ENCODE peak calls at places on chromosomes 4 and X, in seven cellular contexts. One of them, this sample, is unnamed.

GRCh38 chr4:159444668-159445067 is 341.8 kb downstream of the RAPGEF2 start:
- DNase-seq in fibroblast of lung: peak; percentile 46
- DNase-seq in transverse colon: no peak
- DNase-seq in mucosa of descending colon: no peak
- DNase-seq in HepG2: no peak
- DNase-seq in thoracic aorta: no peak
- DNase-seq in endothelial cell: no peak
- DNase-seq in this sample: no peak

GRCh38 chrX:150163956-150164726 is 199.0 kb upstream of the MAMLD1 start:
- DNase-seq in fibroblast of lung: no peak
- DNase-seq in transverse colon: no peak
- DNase-seq in mucosa of descending colon: no peak
- DNase-seq in HepG2: no peak
- DNase-seq in thoracic aorta: no peak
- DNase-seq in endothelial cell: no peak
- DNase-seq in this sample: no peak

GRCh38 chrX:130878350-130879341 is 24.4 kb downstream of the ENOX2 start:
- DNase-seq in fibroblast of lung: peak; percentile 92
- DNase-seq in transverse colon: peak; percentile 9
- DNase-seq in mucosa of descending colon: no peak
- DNase-seq in HepG2: no peak
- DNase-seq in thoracic aorta: no peak
- DNase-seq in endothelial cell: no peak
- DNase-seq in this sample: peak; percentile 74

GRCh38 chr4:152488246-152488645 is 47.6 kb downstream of the FBXW7 start:
- DNase-seq in fibroblast of lung: no peak
- DNase-seq in transverse colon: no peak
- DNase-seq in mucosa of descending colon: no peak
- DNase-seq in HepG2: no peak
- DNase-seq in thoracic aorta: no peak
- DNase-seq in endothelial cell: no peak
- DNase-seq in this sample: no peak

GRCh38 chrX:16786791-16787735 is 797 bp downstream of the TXLNG start:
- DNase-seq in fibroblast of lung: no peak
- DNase-seq in transverse colon: peak; percentile 38
- DNase-seq in mucosa of descending colon: no peak
- DNase-seq in HepG2: no peak
- DNase-seq in thoracic aorta: no peak
- DNase-seq in endothelial cell: peak; percentile 3
- DNase-seq in this sample: no peak

GRCh38 chrX:40097492-40098263 is at the start of gene BCOR:
- DNase-seq in fibroblast of lung: peak; percentile 60
- DNase-seq in transverse colon: peak; percentile 84
- DNase-seq in mucosa of descending colon: peak; percentile 80
- DNase-seq in HepG2: no peak
- DNase-seq in thoracic aorta: no peak
- DNase-seq in endothelial cell: peak; percentile 46
- DNase-seq in this sample: no peak

GRCh38 chrX:110665636-110666035 is 130.0 kb downstream of the CHRDL1 start:
- DNase-seq in fibroblast of lung: peak; percentile 12
- DNase-seq in transverse colon: peak; percentile 10
- DNase-seq in mucosa of descending colon: peak; percentile 10
- DNase-seq in HepG2: peak; percentile 7
- DNase-seq in thoracic aorta: no peak
- DNase-seq in endothelial cell: peak; percentile 49
- DNase-seq in this sample: peak; percentile 3

GRCh38 chr4:96599752-96600151 is 759.9 kb downstream of the PDHA2 start:
- DNase-seq in fibroblast of lung: no peak
- DNase-seq in transverse colon: no peak
- DNase-seq in mucosa of descending colon: no peak
- DNase-seq in HepG2: no peak
- DNase-seq in thoracic aorta: no peak
- DNase-seq in endothelial cell: no peak
- DNase-seq in this sample: no peak

GRCh38 chr4:138576684-138577083 is 334.5 kb upstream of the SLC7A11 start:
- DNase-seq in fibroblast of lung: peak; percentile 47
- DNase-seq in transverse colon: no peak
- DNase-seq in mucosa of descending colon: peak; percentile 3
- DNase-seq in HepG2: peak; percentile 39
- DNase-seq in thoracic aorta: no peak
- DNase-seq in endothelial cell: peak; percentile 10
- DNase-seq in this sample: peak; percentile 16

GRCh38 chrX:39613997-39614679 is 483.6 kb downstream of the BCOR start:
- DNase-seq in fibroblast of lung: no peak
- DNase-seq in transverse colon: peak; percentile 19
- DNase-seq in mucosa of descending colon: no peak
- DNase-seq in HepG2: no peak
- DNase-seq in thoracic aorta: no peak
- DNase-seq in endothelial cell: no peak
- DNase-seq in this sample: no peak

GRCh38 chr4:3347871-3348270 is 55.0 kb downstream of the RGS12 start:
- DNase-seq in fibroblast of lung: no peak
- DNase-seq in transverse colon: no peak
- DNase-seq in mucosa of descending colon: no peak
- DNase-seq in HepG2: no peak
- DNase-seq in thoracic aorta: no peak
- DNase-seq in endothelial cell: no peak
- DNase-seq in this sample: no peak

GRCh38 chr4:3344596-3344995 is 51.8 kb downstream of the RGS12 start:
- DNase-seq in fibroblast of lung: no peak
- DNase-seq in transverse colon: no peak
- DNase-seq in mucosa of descending colon: no peak
- DNase-seq in HepG2: no peak
- DNase-seq in thoracic aorta: no peak
- DNase-seq in endothelial cell: no peak
- DNase-seq in this sample: no peak

GRCh38 chr4:3344104-3344503 is 51.3 kb downstream of the RGS12 start:
- DNase-seq in fibroblast of lung: no peak
- DNase-seq in transverse colon: no peak
- DNase-seq in mucosa of descending colon: no peak
- DNase-seq in HepG2: no peak
- DNase-seq in thoracic aorta: no peak
- DNase-seq in endothelial cell: no peak
- DNase-seq in this sample: no peak

GRCh38 chr4:3345384-3345783 is 52.6 kb downstream of the RGS12 start:
- DNase-seq in fibroblast of lung: no peak
- DNase-seq in transverse colon: no peak
- DNase-seq in mucosa of descending colon: no peak
- DNase-seq in HepG2: no peak
- DNase-seq in thoracic aorta: no peak
- DNase-seq in endothelial cell: no peak
- DNase-seq in this sample: no peak

GRCh38 chr4:3346146-3346545 is 53.3 kb downstream of the RGS12 start:
- DNase-seq in fibroblast of lung: peak; percentile 56
- DNase-seq in transverse colon: peak; percentile 34
- DNase-seq in mucosa of descending colon: peak; percentile 78
- DNase-seq in HepG2: peak; percentile 81
- DNase-seq in thoracic aorta: no peak
- DNase-seq in endothelial cell: peak; percentile 52
- DNase-seq in this sample: peak; percentile 49
- TF ChIP-seq CTCF in fibroblast of lung: peak; percentile 89
- TF ChIP-seq CTCF in transverse colon: peak; percentile 85
- TF ChIP-seq CTCF in mucosa of descending colon: peak; percentile 64
- TF ChIP-seq CTCF in HepG2: peak; percentile 83
- TF ChIP-seq CTCF in thoracic aorta: peak; percentile 92
- TF ChIP-seq CTCF in endothelial cell: peak; percentile 81
- TF ChIP-seq CTCF in this sample: peak; percentile 89

GRCh38 chrX:118189628-118190027 is 73.0 kb upstream of the KLHL13 start:
- DNase-seq in fibroblast of lung: no peak
- DNase-seq in transverse colon: no peak
- DNase-seq in mucosa of descending colon: no peak
- DNase-seq in HepG2: no peak
- DNase-seq in thoracic aorta: no peak
- DNase-seq in endothelial cell: no peak
- DNase-seq in this sample: no peak
- TF ChIP-seq CTCF in fibroblast of lung: no peak
- TF ChIP-seq CTCF in transverse colon: no peak
- TF ChIP-seq CTCF in mucosa of descending colon: no peak
- TF ChIP-seq CTCF in HepG2: no peak
- TF ChIP-seq CTCF in thoracic aorta: no peak
- TF ChIP-seq CTCF in endothelial cell: no peak
- TF ChIP-seq CTCF in this sample: no peak

DNA sequence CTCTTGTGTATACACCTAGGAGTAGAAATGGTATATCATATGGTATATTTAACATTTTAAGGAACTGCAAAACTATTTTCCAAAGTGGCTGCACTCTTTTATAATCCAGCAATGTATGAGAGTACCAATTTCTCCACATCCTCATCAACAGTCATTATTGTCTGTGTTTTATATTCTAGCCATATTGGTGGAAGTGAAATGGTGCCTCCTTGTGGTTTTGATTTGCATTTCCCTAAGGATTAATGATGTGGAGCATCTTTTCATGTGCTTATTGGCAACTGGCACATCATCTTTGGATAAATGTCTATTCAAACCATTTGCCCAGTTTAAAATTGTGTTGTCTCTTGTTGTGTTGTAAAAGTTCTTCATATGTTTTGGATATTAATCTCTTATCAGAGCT is 9.6 kb downstream of the BMP15 start:
- DNase-seq in fibroblast of lung: peak; percentile 6
- DNase-seq in transverse colon: no peak
- DNase-seq in mucosa of descending colon: peak; percentile 30
- DNase-seq in HepG2: peak; percentile 1
- DNase-seq in thoracic aorta: no peak
- DNase-seq in endothelial cell: peak; percentile 8
- DNase-seq in this sample: no peak
- TF ChIP-seq CTCF in fibroblast of lung: peak; percentile 38
- TF ChIP-seq CTCF in transverse colon: peak; percentile 23
- TF ChIP-seq CTCF in mucosa of descending colon: no peak
- TF ChIP-seq CTCF in HepG2: peak; percentile 28
- TF ChIP-seq CTCF in thoracic aorta: no peak
- TF ChIP-seq CTCF in endothelial cell: no peak
- TF ChIP-seq CTCF in this sample: peak; percentile 25

GRCh38 chr4:61614256-61614655 is 414.1 kb downstream of the ADGRL3 start:
- DNase-seq in fibroblast of lung: peak; percentile 46
- DNase-seq in transverse colon: no peak
- DNase-seq in mucosa of descending colon: no peak
- DNase-seq in HepG2: no peak
- DNase-seq in thoracic aorta: no peak
- DNase-seq in endothelial cell: no peak
- DNase-seq in this sample: no peak

GRCh38 chr4:61619528-61619927 is 419.4 kb downstream of the ADGRL3 start:
- DNase-seq in fibroblast of lung: no peak
- DNase-seq in transverse colon: no peak
- DNase-seq in mucosa of descending colon: no peak
- DNase-seq in HepG2: no peak
- DNase-seq in thoracic aorta: no peak
- DNase-seq in endothelial cell: no peak
- DNase-seq in this sample: no peak
- TF ChIP-seq CTCF in fibroblast of lung: peak; percentile 22
- TF ChIP-seq CTCF in transverse colon: no peak
- TF ChIP-seq CTCF in mucosa of descending colon: no peak
- TF ChIP-seq CTCF in HepG2: no peak
- TF ChIP-seq CTCF in thoracic aorta: peak; percentile 44
- TF ChIP-seq CTCF in endothelial cell: peak; percentile 10
- TF ChIP-seq CTCF in this sample: no peak

GRCh38 chr4:3514806-3515421 is 17.3 kb downstream of the LRPAP1 start:
- DNase-seq in fibroblast of lung: no peak
- DNase-seq in transverse colon: no peak
- DNase-seq in mucosa of descending colon: no peak
- DNase-seq in HepG2: no peak
- DNase-seq in thoracic aorta: no peak
- DNase-seq in endothelial cell: no peak
- DNase-seq in this sample: no peak
- TF ChIP-seq CTCF in fibroblast of lung: peak; percentile 19
- TF ChIP-seq CTCF in transverse colon: no peak
- TF ChIP-seq CTCF in mucosa of descending colon: no peak
- TF ChIP-seq CTCF in HepG2: peak; percentile 56
- TF ChIP-seq CTCF in thoracic aorta: no peak
- TF ChIP-seq CTCF in endothelial cell: no peak
- TF ChIP-seq CTCF in this sample: no peak

DNA sequence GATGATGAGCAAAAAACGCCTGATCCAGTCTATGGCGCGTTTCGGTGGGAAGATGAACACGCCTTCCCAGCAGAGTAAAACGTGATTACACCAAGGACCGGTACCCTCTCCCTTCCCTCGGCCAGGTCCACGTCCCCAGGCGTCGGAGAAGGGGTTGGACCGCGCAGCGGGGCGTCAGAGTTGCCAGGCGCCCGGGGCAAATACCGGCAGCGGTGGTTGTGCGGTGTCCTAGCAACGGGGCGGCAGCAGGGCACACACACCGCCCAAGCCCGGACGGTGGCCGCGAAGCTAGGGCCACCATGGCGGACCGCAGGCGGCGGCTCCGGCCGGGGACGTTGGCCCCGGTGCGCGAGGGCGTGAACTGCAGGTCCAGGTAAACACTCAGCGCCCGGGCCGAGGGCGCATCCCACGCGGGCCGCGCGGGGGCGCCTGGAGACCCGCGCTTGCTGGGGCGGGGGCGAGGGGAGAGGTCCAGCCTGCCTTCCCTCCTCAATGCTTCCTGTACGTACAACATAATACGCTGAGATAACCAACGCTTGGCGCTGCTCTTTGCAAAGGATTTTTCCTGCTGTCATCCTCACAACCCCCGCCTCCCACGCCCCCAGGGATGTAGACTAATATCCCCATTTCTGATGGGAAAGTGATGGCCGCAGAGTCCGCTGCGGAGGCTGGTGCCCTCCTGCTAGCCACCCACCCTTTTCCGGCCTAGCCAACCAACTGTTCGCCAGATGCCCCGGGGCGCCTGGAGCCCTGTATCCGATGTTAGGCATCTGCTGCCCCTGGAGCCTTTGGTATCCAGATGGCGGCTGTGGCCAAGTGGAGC is at the start of gene FAM47E:
- DNase-seq in fibroblast of lung: peak; percentile 36
- DNase-seq in transverse colon: peak; percentile 86
- DNase-seq in mucosa of descending colon: peak; percentile 82
- DNase-seq in HepG2: peak; percentile 57
- DNase-seq in thoracic aorta: peak; percentile 34
- DNase-seq in endothelial cell: peak; percentile 87
- DNase-seq in this sample: no peak
- TF ChIP-seq CTCF in fibroblast of lung: peak; percentile 37
- TF ChIP-seq CTCF in transverse colon: peak; percentile 43
- TF ChIP-seq CTCF in mucosa of descending colon: no peak
- TF ChIP-seq CTCF in HepG2: peak; percentile 85
- TF ChIP-seq CTCF in thoracic aorta: peak; percentile 36
- TF ChIP-seq CTCF in endothelial cell: no peak
- TF ChIP-seq CTCF in this sample: peak; percentile 17

GRCh38 chrX:86805241-86805640 is 657.0 kb downstream of the DACH2 start:
- DNase-seq in fibroblast of lung: no peak
- DNase-seq in transverse colon: no peak
- DNase-seq in mucosa of descending colon: no peak
- DNase-seq in HepG2: no peak
- DNase-seq in thoracic aorta: no peak
- DNase-seq in endothelial cell: no peak
- DNase-seq in this sample: no peak

DNA sequence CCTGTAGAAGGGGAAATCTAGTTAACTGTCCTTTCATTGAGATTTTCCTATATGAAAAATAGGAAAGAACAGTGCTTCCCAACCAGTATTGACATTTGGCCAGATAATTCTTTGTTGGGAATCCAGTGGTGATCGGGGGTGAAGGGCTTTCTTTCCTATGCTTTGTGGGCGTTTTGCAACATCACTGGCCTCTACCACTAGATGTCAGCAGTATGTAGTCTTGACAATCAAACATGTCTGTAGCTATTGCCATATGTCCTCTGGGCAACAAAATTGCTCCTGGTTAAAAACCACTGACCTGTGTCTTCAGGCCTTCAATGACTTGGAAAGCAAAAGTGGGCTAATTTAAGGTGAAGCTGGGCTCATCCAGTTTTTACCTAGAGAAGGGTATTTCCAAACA is 658.5 kb downstream of the DACH2 start:
- DNase-seq in fibroblast of lung: no peak
- DNase-seq in transverse colon: no peak
- DNase-seq in mucosa of descending colon: no peak
- DNase-seq in HepG2: peak; percentile 6
- DNase-seq in thoracic aorta: no peak
- DNase-seq in endothelial cell: peak; percentile 4
- DNase-seq in this sample: no peak
- TF ChIP-seq CTCF in fibroblast of lung: peak; percentile 42
- TF ChIP-seq CTCF in transverse colon: peak; percentile 7
- TF ChIP-seq CTCF in mucosa of descending colon: no peak
- TF ChIP-seq CTCF in HepG2: peak; percentile 50
- TF ChIP-seq CTCF in thoracic aorta: no peak
- TF ChIP-seq CTCF in endothelial cell: no peak
- TF ChIP-seq CTCF in this sample: peak; percentile 13

This sample was measured in AG09319.